ENCODE peak calls at places on chromosomes 12 and 14, in six cellular contexts. L is Peyer's patch, M is IMR-90, Z is left lung, I is esophagus squamous epithelium, T is DND-41. Y is an unnamed sample.

GRCh38 chr14:32419429-32419828 is 90.3 kb downstream of the AKAP6 start:
- DNase-seq in L (no peak), T (no peak), I (no peak), Z (no peak), M (no peak), Y (no peak)

GRCh38 chr12:116590561-116590960 is 31.4 kb downstream of the MAP1LC3B2 start:
- DNase-seq in M (no peak), L (no peak), I (no peak), Z (no peak), T (no peak), Y (no peak)

GRCh38 chr14:101835166-101835557 is 73.7 kb downstream of the PPP2R5C start:
- DNase-seq in I (no peak), M (peak; percentile 34), L (no peak), T (no peak), Z (no peak), Y (no peak)

GRCh38 chr12:51160814-51161459 is 12.0 kb downstream of the TFCP2 start:
- DNase-seq in I (no peak), L (no peak), Z (no peak), T (no peak), M (no peak), Y (no peak)

GRCh38 chr12:38102197-38102596 is 214.4 kb upstream of the ALG10B start:
- DNase-seq in Z (no peak), T (no peak), M (no peak), I (no peak), L (no peak), Y (no peak)

GRCh38 chr12:57027011-57027804 is 10.9 kb upstream of the TAC3 start:
- DNase-seq in M (no peak), I (no peak), T (no peak), L (no peak), Z (no peak), Y (no peak)

GRCh38 chr12:78645956-78646355 is 218.6 kb upstream of the SYT1 start:
- DNase-seq in Z (no peak), T (no peak), M (peak; percentile 0), L (no peak), I (no peak), Y (no peak)

GRCh38 chr12:47360771-47361388 is 281.1 kb upstream of the AMIGO2 start:
- DNase-seq in Z (no peak), I (no peak), M (no peak), L (peak; percentile 62), T (peak; percentile 80), Y (peak; percentile 79)

GRCh38 chr12:54164402-54165145 is 24.2 kb downstream of the SMUG1 start:
- DNase-seq in L (no peak), I (no peak), T (no peak), Z (no peak), M (no peak), Y (no peak)

GRCh38 chr14:101591121-101591520 is 29.8 kb downstream of the DIO3 start:
- DNase-seq in Z (peak; percentile 53), I (no peak), L (no peak), M (no peak), T (no peak), Y (no peak)

GRCh38 chr14:104821971-104822608 is 21.2 kb downstream of the ZBTB42 start:
- DNase-seq in Z (peak; percentile 64), T (no peak), L (peak; percentile 38), I (no peak), M (no peak), Y (no peak)

GRCh38 chr14:24605435-24606190 is 3.9 kb downstream of the GZMH start:
- DNase-seq in I (no peak), M (no peak), L (peak; percentile 76), Z (peak; percentile 41), T (peak; percentile 57), Y (peak; percentile 18)

GRCh38 chr12:102902093-102902492 is 15.0 kb downstream of the PAH start:
- DNase-seq in L (no peak), T (no peak), I (no peak), Z (no peak), M (no peak), Y (no peak)

GRCh38 chr14:101893759-101894158 is 70.6 kb upstream of the DYNC1H1 start:
- DNase-seq in I (no peak), L (no peak), T (no peak), M (no peak), Z (no peak), Y (no peak)

GRCh38 chr14:62308927-62309326 is 546.7 kb downstream of the SNAPC1 start:
- DNase-seq in Z (no peak), I (no peak), L (no peak), T (no peak), M (no peak), Y (no peak)

GRCh38 chr12:124322271-124322998 is 27.5 kb downstream of the RFLNA start:
- DNase-seq in T (no peak), I (no peak), L (no peak), Z (peak; percentile 55), M (peak; percentile 13), Y (no peak)

GRCh38 chr12:89339531-89339930 is 12.8 kb downstream of the DUSP6 start:
- DNase-seq in I (no peak), T (no peak), L (no peak), M (no peak), Z (no peak), Y (no peak)

GRCh38 chr12:59937148-59937547 is 341.3 kb downstream of the SLC16A7 start:
- DNase-seq in I (no peak), L (no peak), Z (no peak), T (no peak), M (no peak), Y (no peak)

GRCh38 chr12:125198647-125199046 is 133.4 kb downstream of the AACS start:
- DNase-seq in Z (no peak), I (no peak), L (no peak), T (no peak), M (no peak), Y (no peak)

GRCh38 chr12:1935700-1936378 is 17.4 kb upstream of the CACNA2D4 start:
- DNase-seq in L (no peak), M (no peak), I (no peak), T (no peak), Z (no peak), Y (no peak)

GRCh38 chr12:49983892-49984291 is 11.1 kb downstream of the AQP6 start:
- DNase-seq in T (no peak), L (no peak), M (peak; percentile 92), I (no peak), Z (no peak), Y (no peak)

GRCh38 chr14:21095430-21096205 is 2.8 kb downstream of the ZNF219 start:
- DNase-seq in L (no peak), T (no peak), M (peak; percentile 51), Z (no peak), I (no peak), Y (no peak)

GRCh38 chr14:51430079-51430478 is 190.0 kb downstream of the TMX1 start:
- DNase-seq in Z (no peak), T (no peak), L (no peak), I (no peak), M (no peak), Y (no peak)

GRCh38 chr12:6206327-6206726 is 6.1 kb downstream of the CD9 start:
- DNase-seq in M (no peak), Z (no peak), I (no peak), L (no peak), T (no peak), Y (no peak)

GRCh38 chr12:58502857-58503256 is 417.4 kb downstream of the LRIG3 start:
- DNase-seq in I (no peak), Z (no peak), T (no peak), L (no peak), M (peak; percentile 11), Y (no peak)
- H3K27ac ChIP-seq in I (no peak overlapping the region), Z (no peak overlapping the region), T (no peak overlapping the region), L (no peak overlapping the region), M (no peak overlapping the region), Y (no peak overlapping the region)

GRCh38 chr14:69484444-69485113 is at the start of gene PLEKHD1:
- DNase-seq in M (no peak), L (no peak), T (no peak), Z (peak; percentile 83), I (no peak), Y (no peak)
- H3K4me3 ChIP-seq in M (no peak within 1 kb of the TSS), L (peak within 1 kb of the TSS; percentile 44), T (no peak within 1 kb of the TSS), Z (peak within 1 kb of the TSS; percentile 22), I (peak within 1 kb of the TSS; percentile 61), Y (no peak within 1 kb of the TSS)

GRCh38 chr14:26402126-26402525 is 195.7 kb downstream of the NOVA1 start:
- DNase-seq in Z (no peak), L (no peak), T (no peak), I (no peak), M (no peak), Y (no peak)

GRCh38 chr14:26404927-26405326 is 192.9 kb downstream of the NOVA1 start:
- DNase-seq in M (no peak), L (no peak), Z (no peak), T (no peak), I (no peak), Y (no peak)

GRCh38 chr14:26398616-26399015 is 199.2 kb downstream of the NOVA1 start:
- DNase-seq in M (no peak), L (no peak), T (no peak), I (no peak), Z (no peak), Y (no peak)

GRCh38 chr14:26401170-26401968 is 196.5 kb downstream of the NOVA1 start:
- DNase-seq in I (no peak), M (no peak), T (no peak), Z (no peak), L (no peak), Y (no peak)

GRCh38 chr14:26403760-26404159 is 194.1 kb downstream of the NOVA1 start:
- DNase-seq in M (no peak), Z (no peak), I (no peak), T (no peak), L (no peak), Y (no peak)
- H3K9me3 ChIP-seq in M (no peaks in the 10 kb centered on the region), Z (no peaks in the 10 kb centered on the region), I (no peaks in the 10 kb centered on the region), T (no peaks in the 10 kb centered on the region), L (no peaks in the 10 kb centered on the region), Y (no peaks in the 10 kb centered on the region)

GRCh38 chr14:60760648-60761364 is 26.2 kb downstream of the MNAT1 start:
- DNase-seq in M (no peak), L (no peak), T (no peak), I (no peak), Z (no peak), Y (no peak)
- H3K27ac ChIP-seq in M (no peak overlapping the region), L (no peak overlapping the region), T (no peak overlapping the region), I (no peak overlapping the region), Z (no peak overlapping the region), Y (no peak overlapping the region)

DNA sequence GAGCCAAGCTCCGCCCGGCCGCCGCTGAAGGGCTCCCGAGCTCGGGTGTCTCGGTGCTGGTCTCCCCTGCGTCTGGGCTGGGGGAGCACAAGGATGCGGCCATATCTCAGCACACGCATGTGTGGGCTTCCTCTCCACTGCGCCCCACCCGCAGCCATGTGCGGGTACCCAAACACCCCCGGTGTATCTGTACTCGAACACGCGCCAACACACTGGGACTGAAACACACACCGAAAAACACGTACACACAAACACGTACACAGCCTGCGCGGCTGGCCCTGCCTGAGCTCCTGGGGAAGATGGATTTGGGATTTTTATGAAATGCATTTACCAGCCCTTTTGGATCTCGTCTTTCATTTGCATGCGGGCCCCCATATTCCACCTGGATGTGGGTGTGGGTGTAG is 897 bp upstream of the TBX3 start:
- DNase-seq in Z (no peak), T (no peak), M (no peak), I (no peak), L (no peak), Y (no peak)
- H3K4me3 ChIP-seq in Z (peak overlapping the region; percentile 49), T (no peak overlapping the region), M (peak overlapping the region; percentile 48), I (peak overlapping the region; percentile 70), L (peak overlapping the region; percentile 61), Y (no peak overlapping the region)

DNA sequence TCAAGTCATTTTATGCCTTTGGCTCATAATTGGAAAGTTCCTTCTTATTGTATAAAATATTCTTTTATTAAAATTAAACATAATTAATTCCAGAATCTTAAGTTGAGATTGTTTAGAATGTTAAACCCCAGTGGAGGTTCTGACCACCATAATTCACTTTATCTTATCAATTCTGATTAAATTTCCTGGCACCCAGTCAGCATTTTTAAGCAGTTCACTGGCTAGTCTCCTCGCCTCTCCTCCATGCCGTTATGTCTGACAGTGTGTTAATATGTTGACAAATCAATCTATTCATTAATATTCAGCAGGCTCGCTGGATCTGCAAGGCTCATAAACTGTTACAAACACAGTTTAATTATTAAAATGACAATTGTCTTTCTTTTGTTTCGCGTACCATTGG is 339.9 kb downstream of the PRKD1 start:
- DNase-seq in M (no peak), I (no peak), Z (no peak), T (no peak), L (no peak), Y (no peak)
- H3K9me3 ChIP-seq in M (no peaks in the 10 kb centered on the region), I (no peaks in the 10 kb centered on the region), Z (no peaks in the 10 kb centered on the region), T (no peaks in the 10 kb centered on the region), L (no peaks in the 10 kb centered on the region), Y (no peaks in the 10 kb centered on the region)

Y was measured in naive thymus-derived CD4-positive, alpha-beta T cell.